ENCODE peak calls at places on chromosomes 5 and 9, in six cellular contexts. V, L, F, G, C and W are unnamed samples.

GRCh38 chr9:103068666-103069207 is 73.6 kb downstream of the CYLC2 start:
- DNase-seq in G (peak), V (no peak), L (no peak), F (no peak), C (no peak), W (no peak)

GRCh38 chr5:63687854-63688253 is 274.4 kb downstream of the HTR1A start:
- DNase-seq in L (no peak), C (no peak), F (no peak), G (no peak), V (no peak), W (no peak)

GRCh38 chr9:128724744-128725211 is 851 bp upstream of the ZDHHC12 start:
- DNase-seq in V (peak), C (peak), F (peak), G (peak), L (peak), W (peak)

GRCh38 chr5:83925952-83926351 is 205.3 kb upstream of the HAPLN1 start:
- DNase-seq in G (peak), F (peak), L (peak), C (no peak), V (no peak), W (no peak)

GRCh38 chr9:97753975-97754374 is 56.8 kb upstream of the XPA start:
- DNase-seq in V (no peak), C (no peak), G (no peak), F (no peak), L (no peak), W (no peak)

GRCh38 chr9:99682870-99683269 is 138.8 kb upstream of the NR4A3 start:
- DNase-seq in F (no peak), C (no peak), V (no peak), L (no peak), G (no peak), W (no peak)

GRCh38 chr5:157761690-157762611 is 18.4 kb downstream of the LSM11 start:
- DNase-seq in F (peak), V (no peak), L (peak), C (peak), G (peak), W (peak)

GRCh38 chr9:95517559-95517933 is 775 bp upstream of the PTCH1 start:
- DNase-seq in C (no peak), F (no peak), G (no peak), L (no peak), V (no peak), W (no peak)

GRCh38 chr9:133873006-133873780 is 118.9 kb downstream of the VAV2 start:
- DNase-seq in G (no peak), L (no peak), F (peak), V (no peak), C (no peak), W (no peak)

GRCh38 chr9:91301161-91301560 is 60.6 kb downstream of the AUH start:
- DNase-seq in G (no peak), V (no peak), C (no peak), F (no peak), L (peak), W (no peak)

GRCh38 chr5:172644711-172645110 is 3.6 kb downstream of the NEURL1B start:
- DNase-seq in L (no peak), V (no peak), C (no peak), F (no peak), G (peak), W (no peak)

GRCh38 chr5:172642926-172643325 is 1.9 kb downstream of the NEURL1B start:
- DNase-seq in L (no peak), F (no peak), C (no peak), V (no peak), G (no peak), W (no peak)

GRCh38 chr5:172644229-172644628 is 3.2 kb downstream of the NEURL1B start:
- DNase-seq in G (no peak), F (no peak), L (no peak), C (no peak), V (no peak), W (no peak)

GRCh38 chr5:172642511-172642910 is 1.4 kb downstream of the NEURL1B start:
- DNase-seq in V (no peak), L (peak), C (no peak), F (peak), G (no peak), W (no peak)

DNA sequence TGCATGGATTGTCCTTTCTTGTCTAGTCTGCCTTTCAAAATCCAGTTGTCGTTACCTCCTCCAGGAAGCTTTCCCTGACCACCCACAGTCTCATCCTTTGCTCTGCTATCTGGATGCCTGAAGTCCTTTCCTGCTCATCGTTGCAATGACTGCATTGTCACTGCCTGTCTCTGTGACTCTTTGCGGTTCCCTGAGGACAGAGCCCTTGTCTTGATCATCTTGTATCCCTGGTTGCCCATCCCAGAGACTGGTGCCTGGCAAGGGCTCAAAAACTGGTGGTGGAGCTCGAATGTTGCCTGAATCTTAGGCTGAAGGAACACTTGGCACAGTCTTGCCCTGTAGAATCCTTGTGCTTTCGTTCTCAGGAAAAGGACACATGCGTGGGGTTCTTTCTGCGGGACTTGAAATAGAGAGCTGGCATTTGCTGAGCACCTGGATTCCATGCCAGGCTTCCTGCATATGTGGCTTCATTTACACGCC is 2.4 kb downstream of the NEURL1B start:
- DNase-seq in L (no peak), F (no peak), V (no peak), C (no peak), G (no peak), W (no peak)
- H3K9ac ChIP-seq in L (no peak), F (no peak), V (no peak), C (no peak), G (no peak), W (no peak)

DNA sequence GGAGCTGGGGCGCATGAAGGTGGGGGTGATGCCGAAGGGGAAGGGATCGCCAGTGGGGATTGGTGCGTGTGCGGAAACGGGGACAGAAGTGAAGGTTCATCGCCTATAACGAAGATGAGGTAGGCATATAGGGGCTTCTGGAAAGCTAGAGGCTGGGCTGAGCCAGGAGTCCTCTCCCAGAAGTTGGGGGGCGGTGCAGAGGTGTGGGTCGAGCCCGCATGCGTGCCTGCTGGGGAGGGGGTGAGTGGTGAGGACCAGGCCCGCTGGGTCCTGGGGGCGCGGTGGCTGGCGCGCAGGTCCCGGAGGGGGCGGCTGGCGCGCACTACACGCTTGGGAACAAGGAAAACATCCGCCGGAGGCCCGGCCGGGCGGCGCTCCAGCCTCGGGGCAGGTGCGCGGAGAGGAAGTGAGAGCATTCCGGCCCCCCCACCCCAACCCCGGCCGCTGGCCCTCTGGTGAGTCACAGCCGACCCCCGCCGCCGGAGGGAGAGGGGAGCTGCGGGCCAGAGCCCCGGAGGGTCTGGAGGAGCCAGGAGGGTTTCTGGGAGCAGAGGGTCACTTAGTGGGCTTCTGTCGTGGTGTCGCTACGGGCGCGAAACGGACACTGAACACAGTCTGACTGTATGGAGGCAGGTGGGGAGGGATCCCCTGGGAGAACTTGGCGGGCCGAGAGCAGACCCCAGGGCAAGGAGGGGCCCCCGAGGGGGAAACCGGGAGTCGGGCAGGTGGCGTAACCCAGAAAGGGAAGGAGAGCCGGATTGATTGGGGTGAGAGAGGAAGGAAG is 2.9 kb upstream of the MSMP start:
- DNase-seq in V (peak), L (no peak), G (peak), C (peak), F (peak), W (peak)
- H4K8ac ChIP-seq in V (peak), L (no peak), G (peak), C (no peak), F (peak), W (no peak)

GRCh38 chr5:14439087-14439841 is 142.3 kb upstream of the OTULINL start:
- DNase-seq in L (no peak), G (no peak), V (no peak), C (no peak), F (no peak), W (no peak)
- H3K9ac ChIP-seq in L (peak), G (no peak), V (no peak), C (no peak), F (peak), W (no peak)

GRCh38 chr5:99686538-99686937 is 757.7 kb upstream of the CHD1 start:
- DNase-seq in C (no peak), V (no peak), L (no peak), F (no peak), G (no peak), W (no peak)
- H4K8ac ChIP-seq in C (no peak), V (no peak), L (no peak), F (no peak), G (no peak), W (no peak)

GRCh38 chr5:137734962-137735530 is 843 bp downstream of the KLHL3 start:
- DNase-seq in F (peak), G (peak), L (peak), V (no peak), C (peak), W (no peak)

GRCh38 chr5:137733011-137733410 is 2.9 kb downstream of the KLHL3 start:
- DNase-seq in C (no peak), V (no peak), L (peak), F (no peak), G (no peak), W (no peak)

GRCh38 chr5:137737349-137738256 is 1.7 kb upstream of the KLHL3 start:
- DNase-seq in G (peak), L (peak), V (no peak), F (peak), C (no peak), W (no peak)

GRCh38 chr5:137733922-137734695 is 1.8 kb downstream of the KLHL3 start:
- DNase-seq in L (peak), G (peak), C (no peak), V (no peak), F (peak), W (no peak)

DNA sequence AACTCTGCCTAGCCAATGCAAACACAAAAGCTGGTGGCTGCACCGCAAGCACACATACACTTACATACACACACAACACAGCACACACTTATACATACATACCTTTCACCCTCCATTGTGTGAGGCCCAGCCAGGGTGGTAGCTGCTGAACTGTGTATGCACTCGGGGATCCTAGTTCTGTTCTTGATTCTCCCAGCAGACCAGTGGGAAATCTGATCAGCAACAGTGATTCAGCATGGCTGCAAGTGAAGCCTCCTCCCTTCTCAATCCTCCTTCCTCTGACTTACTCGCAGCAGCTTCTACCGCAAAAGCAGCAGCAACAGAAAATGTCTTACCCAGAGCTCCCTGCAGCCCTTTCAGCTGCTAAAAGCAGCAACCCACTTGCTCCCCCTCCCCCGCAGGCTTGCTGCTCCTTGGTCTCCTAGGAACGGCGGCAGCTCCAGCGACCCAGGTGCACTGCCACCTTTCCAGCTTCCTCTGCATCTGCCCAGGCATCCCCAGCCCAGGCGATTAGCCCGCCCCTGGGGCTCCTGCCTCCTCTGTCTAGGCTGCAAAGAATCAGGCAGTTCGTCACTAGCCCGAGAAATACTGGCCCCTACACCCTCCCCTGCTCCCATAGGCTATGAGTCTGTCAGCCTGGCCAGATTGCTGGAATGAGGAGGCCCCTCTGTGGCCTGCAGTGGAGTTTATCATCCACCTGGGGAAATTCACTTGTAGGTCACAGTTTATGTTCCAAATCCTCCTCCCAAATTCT is at the start of gene KLHL3:
- DNase-seq in V (peak), G (peak), C (peak), F (peak), L (peak), W (peak)
- H3K9ac ChIP-seq in V (peak), G (peak), C (peak), F (peak), L (peak), W (peak)

GRCh38 chr9:38422555-38423245 is 1.6 kb downstream of the IGFBPL1 start:
- DNase-seq in V (no peak), C (no peak), F (no peak), L (no peak), G (no peak), W (no peak)

GRCh38 chr9:38423273-38423938 is 848 bp downstream of the IGFBPL1 start:
- DNase-seq in L (no peak), V (no peak), F (no peak), C (no peak), G (peak), W (no peak)

GRCh38 chr9:38424918-38425317 is 664 bp upstream of the IGFBPL1 start:
- DNase-seq in C (no peak), V (no peak), G (no peak), L (no peak), F (no peak), W (no peak)

GRCh38 chr9:38421498-38422211 is 2.6 kb downstream of the IGFBPL1 start:
- DNase-seq in C (peak), V (no peak), G (peak), F (no peak), L (no peak), W (peak)

DNA sequence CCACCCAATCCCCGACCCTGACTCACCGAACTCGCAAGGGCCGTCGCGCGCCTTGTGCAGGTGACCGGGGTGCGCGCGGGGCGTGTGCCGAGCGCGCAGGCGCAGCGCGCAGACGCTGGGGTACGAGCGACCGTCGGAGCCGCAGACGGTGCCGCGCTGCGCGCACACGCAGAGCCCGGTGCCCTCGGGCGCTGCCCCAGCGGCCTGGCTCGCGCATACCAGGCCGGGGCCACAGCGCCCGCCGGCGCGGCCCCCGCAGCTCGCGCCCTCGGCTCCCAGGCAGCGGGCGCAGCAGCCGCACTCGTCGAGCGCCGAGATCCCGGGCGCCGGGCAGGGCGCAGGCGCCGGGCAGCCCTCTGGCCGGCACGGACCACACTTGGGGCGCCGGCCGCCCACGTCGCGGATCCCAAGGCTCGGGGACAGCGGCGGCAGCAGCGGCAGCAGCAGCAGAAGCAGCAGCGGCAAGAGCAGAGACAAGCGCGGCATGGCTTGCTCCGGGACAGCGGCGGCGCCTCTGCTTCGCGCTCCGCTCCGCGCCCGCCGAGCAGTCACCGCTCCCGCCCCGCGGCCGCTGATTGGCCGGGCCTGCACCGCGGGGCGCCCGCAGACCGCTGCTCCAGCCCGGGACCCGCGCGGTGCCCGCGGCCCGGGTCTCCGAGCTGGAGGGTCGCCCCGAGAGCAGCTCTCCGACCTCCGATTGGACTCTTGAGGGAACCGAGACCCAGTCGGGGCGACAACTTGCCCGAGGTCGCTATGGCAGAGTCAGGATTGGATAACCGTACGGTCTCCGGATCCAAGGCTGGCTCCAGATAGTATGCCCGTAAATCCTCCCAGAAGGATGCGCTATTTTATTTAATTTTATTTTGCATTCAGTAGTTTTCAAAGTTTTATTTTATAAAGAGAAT is at the start of gene IGFBPL1:
- DNase-seq in L (no peak), C (peak), F (peak), G (peak), V (no peak), W (peak)
- H4K8ac ChIP-seq in L (no peak), C (no peak), F (no peak), G (no peak), V (peak), W (no peak)

DNA sequence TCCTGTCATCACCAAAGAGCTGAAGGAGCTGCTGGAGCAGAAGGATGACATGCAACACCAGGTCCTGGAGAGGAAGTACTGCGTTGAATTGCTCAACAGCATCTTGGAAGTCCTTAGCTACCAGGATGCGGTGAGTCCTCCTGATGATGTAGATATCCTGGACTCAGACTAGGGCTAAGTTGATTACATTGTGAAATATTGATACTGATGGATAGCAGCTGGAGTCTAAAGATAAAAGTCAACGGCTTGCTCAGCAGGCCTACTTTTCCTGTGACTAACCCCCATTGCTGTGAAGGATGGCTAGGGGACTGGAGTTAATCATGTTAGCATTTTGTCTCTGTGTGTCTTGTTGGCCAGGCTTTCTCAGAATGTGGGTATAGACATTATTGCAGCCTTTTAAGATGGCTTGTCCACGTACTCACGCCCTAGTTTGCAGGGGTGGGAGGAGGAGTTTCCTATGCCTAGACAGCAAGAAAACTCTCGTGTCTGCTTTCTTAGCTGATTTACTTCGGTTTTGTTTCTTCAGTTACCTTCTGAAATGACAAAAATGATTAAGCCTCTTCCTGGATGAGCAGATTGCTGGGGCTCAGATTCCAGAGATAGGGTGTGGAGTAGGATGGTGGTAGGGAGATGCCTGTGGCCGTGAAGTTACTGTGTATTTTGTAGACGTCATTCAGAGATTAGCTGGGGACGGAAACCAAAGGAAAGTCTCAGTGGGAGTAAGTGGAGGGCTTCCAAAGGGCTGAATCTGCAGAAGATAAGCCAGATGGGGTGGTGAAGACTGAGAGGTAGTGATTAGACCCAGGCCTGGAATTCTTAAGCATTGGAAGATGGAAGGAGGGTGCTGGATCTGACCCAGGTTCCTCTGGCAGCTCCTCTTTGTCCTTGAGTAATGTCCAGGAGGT is 166.3 kb downstream of the DOCK2 start:
- DNase-seq in F (peak), G (peak), C (no peak), V (no peak), L (peak), W (no peak)
- H3K9ac ChIP-seq in F (peak), G (peak), C (no peak), V (no peak), L (peak), W (no peak)

DNA sequence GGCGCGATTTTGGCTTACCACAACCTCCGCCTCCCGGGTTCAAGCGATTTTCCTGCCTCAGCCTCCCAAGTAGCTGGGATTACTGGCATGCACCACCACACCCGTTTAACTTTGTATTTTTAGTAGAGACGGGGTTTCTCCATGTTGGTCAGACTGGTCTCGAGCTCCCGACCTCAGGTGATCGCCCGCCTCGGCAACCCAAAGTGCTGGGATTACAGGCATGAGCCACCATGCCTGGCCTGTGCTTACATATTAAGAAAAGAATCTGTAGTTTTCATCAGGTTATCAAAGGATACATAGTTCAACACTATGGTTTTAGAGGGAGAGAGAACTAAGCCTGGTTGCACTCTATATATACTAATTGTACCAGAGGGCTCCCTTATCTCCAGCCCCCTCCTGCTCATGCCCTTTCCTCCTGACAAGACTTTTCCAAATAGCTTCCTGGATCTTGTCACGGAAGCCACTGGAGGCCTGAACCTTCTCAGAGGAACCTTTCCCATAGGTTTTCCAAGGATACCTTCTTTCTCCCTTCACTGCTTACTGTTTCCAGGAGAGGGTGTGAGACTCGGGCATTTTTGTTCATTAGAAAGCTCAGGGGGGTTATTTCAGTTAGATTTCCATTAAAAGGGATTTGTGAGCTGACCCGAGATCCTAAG is 53.1 kb downstream of the SLC44A1 start:
- DNase-seq in L (no peak), C (no peak), G (peak), F (peak), V (no peak), W (no peak)
- H4K8ac ChIP-seq in L (peak), C (no peak), G (no peak), F (peak), V (no peak), W (no peak)

GRCh38 chr5:1793301-1793740 is 6.3 kb downstream of the MRPL36 start:
- DNase-seq in V (no peak), G (no peak), F (peak), C (no peak), L (peak), W (no peak)
- H3K9ac ChIP-seq in V (no peak), G (no peak), F (no peak), C (no peak), L (no peak), W (no peak)